ENCODE peak calls at places on chromosomes 12 and 14, in ten cellular contexts. D is left ventricle myocardium superior; E is GM20000; Z is Caki2; N is GM23338; W is naive thymus-derived CD8-positive, alpha-beta T cell; Q is NCI-H2081; C is endothelial cell of umbilical vein; H is left kidney; S is mesenchymal stem cell. V is an unnamed sample.

GRCh38 chr14:69685716-69686115 is 74.3 kb downstream of the SUSD6 start:
- DNase-seq in H (no peak), S (no peak), Z (no peak), E (no peak), D (peak), Q (peak), N (no peak), C (no peak), W (no peak), V (peak)

GRCh38 chr12:64009321-64010068 is 165.0 kb downstream of the SRGAP1 start:
- DNase-seq in H (no peak), Q (no peak), C (no peak), E (no peak), S (peak), W (no peak), Z (no peak), N (no peak), D (no peak), V (no peak)

GRCh38 chr14:99264691-99265090 is 7.3 kb downstream of the BCL11B start:
- DNase-seq in S (no peak), H (no peak), Q (no peak), W (peak), N (no peak), Z (no peak), D (no peak), E (no peak), C (no peak), V (no peak)

GRCh38 chr14:35292770-35293561 is 784 bp downstream of the PSMA6 start:
- DNase-seq in C (no peak), H (no peak), E (no peak), N (no peak), Z (no peak), D (no peak), S (no peak), Q (no peak), W (no peak), V (peak)

GRCh38 chr12:105713901-105714300 is 383.4 kb downstream of the C12orf75 start:
- DNase-seq in Q (no peak), N (no peak), S (no peak), D (no peak), H (peak), Z (no peak), W (no peak), C (no peak), E (no peak), V (no peak)

GRCh38 chr12:109710747-109711595 is 2.7 kb upstream of the FAM222A start:
- DNase-seq in Q (no peak), E (no peak), W (no peak), S (peak), D (no peak), N (no peak), Z (peak), C (no peak), H (peak), V (no peak)

GRCh38 chr14:104953896-104954656 is 24.1 kb downstream of the AHNAK2 start:
- DNase-seq in Q (no peak), S (no peak), C (no peak), E (no peak), N (no peak), H (no peak), D (peak), Z (no peak), W (no peak), V (no peak)

GRCh38 chr14:80364816-80365215 is 153.5 kb upstream of the DIO2 start:
- DNase-seq in H (no peak), Q (no peak), N (no peak), S (no peak), D (no peak), Z (no peak), C (no peak), E (no peak), W (no peak), V (no peak)

GRCh38 chr14:90503582-90503981 is 106.8 kb downstream of the CALM1 start:
- DNase-seq in D (peak), S (no peak), N (no peak), Z (no peak), C (no peak), E (no peak), W (no peak), H (no peak), Q (no peak), V (no peak)

GRCh38 chr12:121823727-121824115 is 19.9 kb downstream of the SETD1B start:
- DNase-seq in Q (no peak), E (no peak), H (no peak), C (no peak), Z (no peak), W (no peak), N (no peak), S (no peak), D (no peak), V (no peak)

GRCh38 chr12:109951751-109952150 is 44.4 kb downstream of the GIT2 start:
- DNase-seq in Z (peak), S (peak), Q (no peak), H (no peak), C (no peak), N (no peak), W (no peak), D (peak), E (no peak), V (peak)

GRCh38 chr14:78302841-78303240 is 132.7 kb downstream of the NRXN3 start:
- DNase-seq in N (peak), D (no peak), Q (no peak), Z (no peak), C (no peak), W (no peak), S (no peak), H (no peak), E (no peak), V (no peak)

GRCh38 chr12:5733136-5733755 is 211.8 kb downstream of the ANO2 start:
- DNase-seq in W (no peak), D (no peak), H (no peak), C (no peak), Q (no peak), S (no peak), N (no peak), E (no peak), Z (no peak), V (no peak)

GRCh38 chr12:42261708-42262107 is 23.7 kb upstream of the YAF2 start:
- DNase-seq in C (no peak), W (no peak), D (no peak), H (no peak), N (no peak), Q (no peak), S (no peak), E (no peak), Z (no peak), V (no peak)

GRCh38 chr12:25384038-25384953 is 133.6 kb upstream of the KRAS start:
- DNase-seq in W (no peak), Q (no peak), D (no peak), N (peak), S (peak), E (no peak), H (peak), Z (peak), C (no peak), V (no peak)

GRCh38 chr14:73472182-73473114 is 14.1 kb upstream of the NUMB start:
- DNase-seq in D (no peak), E (peak), W (peak), C (peak), S (peak), Q (peak), N (peak), H (peak), Z (peak), V (peak)

GRCh38 chr12:2244013-2244861 is 191.4 kb downstream of the CACNA1C start:
- DNase-seq in H (peak), D (no peak), S (peak), E (no peak), N (peak), C (no peak), Z (peak), Q (no peak), W (no peak), V (peak)

GRCh38 chr12:58927112-58927511 is 6.8 kb upstream of the LRIG3 start:
- DNase-seq in C (no peak), W (no peak), H (no peak), Q (no peak), N (no peak), D (no peak), S (no peak), E (no peak), Z (no peak), V (no peak)

GRCh38 chr12:2853626-2854025 is 3.2 kb downstream of the TEX52 start:
- DNase-seq in S (peak), Z (peak), H (peak), C (peak), E (peak), D (peak), N (peak), W (peak), Q (peak), V (peak)

GRCh38 chr14:54486685-54487084 is 2.1 kb downstream of the GMFB start:
- DNase-seq in Z (no peak), E (no peak), D (no peak), Q (no peak), W (no peak), N (no peak), H (no peak), S (no peak), C (no peak), V (no peak)

GRCh38 chr12:30806989-30807694 is 52.4 kb upstream of the CAPRIN2 start:
- DNase-seq in W (peak), H (peak), D (no peak), C (peak), E (peak), S (peak), Z (peak), Q (peak), N (peak), V (peak)

GRCh38 chr14:96160913-96161310 is 43.7 kb upstream of the BDKRB2 start:
- DNase-seq in E (no peak), S (no peak), W (no peak), H (no peak), N (no peak), C (no peak), Q (no peak), Z (no peak), D (no peak), V (no peak)

GRCh38 chr12:75455839-75456238 is 24.7 kb upstream of the GLIPR1 start:
- DNase-seq in H (no peak), N (no peak), Q (peak), S (no peak), C (no peak), W (no peak), Z (no peak), D (peak), E (no peak), V (no peak)

GRCh38 chr14:89418452-89418851 is 1.4 kb upstream of the FOXN3 start:
- DNase-seq in N (no peak), C (no peak), S (no peak), E (no peak), H (no peak), D (peak), Q (no peak), W (peak), Z (no peak), V (no peak)

GRCh38 chr12:105072888-105073488 is 11.3 kb downstream of the ALDH1L2 start:
- DNase-seq in Q (no peak), H (no peak), D (no peak), S (no peak), N (no peak), Z (no peak), C (no peak), W (no peak), E (peak), V (no peak)

GRCh38 chr12:42979746-42980145 is 390.2 kb upstream of the PRICKLE1 start:
- DNase-seq in E (no peak), C (no peak), D (no peak), Z (no peak), W (no peak), N (no peak), Q (no peak), H (no peak), S (no peak), V (no peak)

GRCh38 chr14:52895000-52895399 is 55.9 kb downstream of the FERMT2 start:
- DNase-seq in Q (no peak), D (no peak), N (no peak), S (no peak), E (peak), W (no peak), H (no peak), Z (no peak), C (no peak), V (no peak)

GRCh38 chr12:19971396-19971802 is 396.9 kb upstream of the PDE3A start:
- DNase-seq in W (no peak), D (no peak), S (peak), Z (peak), Q (no peak), E (no peak), H (peak), C (no peak), N (peak), V (peak)

GRCh38 chr12:182381-182883 is 31.5 kb downstream of the SLC6A12 start:
- DNase-seq in H (no peak), N (no peak), Z (peak), W (no peak), C (no peak), E (no peak), Q (no peak), S (peak), D (no peak), V (peak)

GRCh38 chr14:39083127-39083526 is 19.9 kb downstream of the SEC23A start:
- DNase-seq in S (no peak), N (no peak), W (no peak), Z (no peak), H (no peak), E (no peak), Q (no peak), C (no peak), D (no peak), V (no peak)

GRCh38 chr14:60488175-60488574 is 2.3 kb upstream of the C14orf39 start:
- DNase-seq in S (no peak), E (no peak), W (no peak), C (no peak), N (peak), D (no peak), H (no peak), Z (no peak), Q (no peak), V (no peak)

GRCh38 chr12:51972849-51973273 is 21.4 kb downstream of the ACVR1B start:
- DNase-seq in D (peak), N (no peak), C (peak), Z (peak), Q (no peak), S (peak), E (no peak), H (no peak), W (no peak), V (peak)

V was measured in astrocyte of the spinal cord.